ENCODE peak calls at places on chromosomes 7 and 10, in five cellular contexts. A is stimulated activated CD8-positive, alpha-beta memory T cell treated with anti-CD3 and anti-CD28 coated beads, Interleukin-12 subunit alpha, Interleukin-12 subunit beta, amount 100 ng/mL, for 4 hours; B is retina; N is HEK293T; X is T-cell. E is an unnamed sample.
A peak's percentile ranks its signal among the peaks of the same experiment; 100 is the strongest.

GRCh38 chr10:103556383-103557007 is 63.0 kb downstream of the NEURL1 start:
- DNase-seq in B (no peak), A (no peak), X (no peak), N (no peak), E (no peak)

GRCh38 chr10:132709471-132709951 is 76.4 kb downstream of the NKX6-2 start:
- DNase-seq in A (no peak), B (peak; percentile 36), X (no peak), N (no peak), E (no peak)

GRCh38 chr10:49410365-49411074 is 14.6 kb upstream of the DRGX start:
- DNase-seq in N (no peak), X (no peak), A (no peak), B (no peak), E (no peak)

GRCh38 chr7:88276605-88277153 is 30.0 kb downstream of the STEAP4 start:
- DNase-seq in N (no peak), B (no peak), A (no peak), X (no peak), E (no peak)

GRCh38 chr7:69567790-69568189 is 30.5 kb upstream of the AUTS2 start:
- DNase-seq in B (no peak), A (no peak), X (no peak), N (no peak), E (no peak)

GRCh38 chr10:72265508-72265907 is 8.2 kb upstream of the DDIT4 start:
- DNase-seq in A (no peak), N (no peak), B (peak; percentile 6), X (no peak), E (no peak)

GRCh38 chr10:30606313-30606712 is 23.2 kb downstream of the LYZL2 start:
- DNase-seq in N (no peak), B (no peak), X (no peak), A (no peak), E (no peak)

GRCh38 chr10:7494034-7494433 is 83.2 kb upstream of the SFMBT2 start:
- DNase-seq in N (no peak), X (no peak), A (no peak), B (no peak), E (no peak)

GRCh38 chr7:84455788-84456187 is 261.2 kb upstream of the SEMA3A start:
- DNase-seq in A (no peak), X (no peak), N (no peak), B (no peak), E (no peak)

GRCh38 chr7:12706900-12707536 is 19.6 kb downstream of the ARL4A start:
- DNase-seq in X (no peak), B (no peak), A (no peak), N (no peak), E (no peak)

GRCh38 chr10:98586096-98586495 is 139.4 kb upstream of the HPS1 start:
- DNase-seq in B (no peak), X (no peak), A (no peak), N (no peak), E (no peak)

GRCh38 chr10:86292462-86293322 is 73.9 kb downstream of the GRID1 start:
- DNase-seq in B (no peak), N (no peak), X (no peak), A (no peak), E (no peak)

GRCh38 chr7:29281782-29282541 is 87.4 kb downstream of the CHN2 start:
- DNase-seq in B (no peak), A (no peak), N (peak; percentile 67), X (no peak), E (no peak)

GRCh38 chr10:123229927-123230630 is 75.9 kb downstream of the BUB3 start:
- DNase-seq in N (no peak), X (no peak), B (no peak), A (no peak), E (no peak)

GRCh38 chr7:104156842-104157277 is 51.0 kb downstream of the ORC5 start:
- DNase-seq in N (no peak), X (no peak), A (no peak), B (peak; percentile 14), E (no peak)

GRCh38 chr10:117248700-117249465 is 8.0 kb downstream of the SLC18A2 start:
- DNase-seq in N (no peak), B (peak; percentile 2), X (no peak), A (no peak), E (no peak)

GRCh38 chr10:130428936-130429335 is 292.7 kb downstream of the GLRX3 start:
- DNase-seq in X (no peak), B (no peak), N (no peak), A (no peak), E (no peak)

GRCh38 chr7:92695308-92696261 is 105.4 kb upstream of the FAM133B start:
- DNase-seq in B (peak; percentile 75), X (no peak), N (peak; percentile 49), A (no peak), E (no peak)

GRCh38 chr10:33237736-33238624 is 96.5 kb downstream of the NRP1 start:
- DNase-seq in B (no peak), A (no peak), N (no peak), X (no peak), E (no peak)

GRCh38 chr7:36092221-36092771 is 60.8 kb upstream of the EEPD1 start:
- DNase-seq in A (no peak), X (no peak), B (no peak), N (no peak), E (no peak)

GRCh38 chr10:102117391-102118159 is 2.6 kb downstream of the LDB1 start:
- DNase-seq in B (peak; percentile 96), A (peak; percentile 37), N (no peak), X (peak; percentile 61), E (no peak)

GRCh38 chr7:134452419-134452827 is 6.5 kb downstream of the AKR1B1 start:
- DNase-seq in N (no peak), X (no peak), A (no peak), B (no peak), E (no peak)

GRCh38 chr10:100334762-100335161 is 4.7 kb upstream of the PKD2L1 start:
- DNase-seq in N (no peak), X (no peak), A (no peak), B (no peak), E (no peak)

GRCh38 chr7:1742555-1743303 is 72.7 kb downstream of the ELFN1 start:
- DNase-seq in N (peak; percentile 52), A (no peak), X (no peak), B (peak; percentile 61), E (no peak)

GRCh38 chr10:12909836-12910185 is 91.7 kb downstream of the CCDC3 start:
- DNase-seq in A (no peak), X (no peak), N (no peak), B (no peak), E (no peak)

GRCh38 chr10:28906011-28906411 is 228.7 kb downstream of the BAMBI start:
- DNase-seq in N (no peak), A (no peak), B (peak; percentile 34), X (no peak), E (no peak)

E was measured in NK-92 treated with Interleukin-12 subunit alpha and Interleukin-12 subunit beta, amount 100 ng/mL, for 24 hours.